ENCODE peak calls at places on chromosomes 16 and 17, in seven cellular contexts. E is kidney tubule cell; J is breast epithelium; T is stimulated activated CD4-positive, alpha-beta T cell treated with anti-CD3 and anti-CD28 coated beads, TNF-alpha, amount 100 ng/mL, for 24 hours; D is LHCN-M2; S is activated B cell treated with CpG ODN at 0.5 μM for 24 hours; G is T-helper 17 cell. N is an unnamed sample.

GRCh38 chr16:14629612-14629918 is 495 bp downstream of the PARN start:
- DNase-seq in E (no peak), J (no peak), T (no peak), D (peak), S (no peak), G (no peak), N (peak)

GRCh38 chr17:41073676-41074075 is 8.0 kb upstream of the KRTAP2-4 start:
- DNase-seq in E (peak), J (no peak), T (no peak), D (no peak), S (no peak), G (no peak), N (no peak)

GRCh38 chr17:78356163-78356713 is 3.6 kb downstream of the SOCS3 start:
- DNase-seq in E (peak), J (no peak), T (peak), D (no peak), S (peak), G (peak), N (peak)

GRCh38 chr16:65106792-65107191 is 15.1 kb downstream of the CDH11 start:
- DNase-seq in E (no peak), J (no peak), T (no peak), D (no peak), S (no peak), G (no peak), N (no peak)

GRCh38 chr16:76207270-76207669 is 69.9 kb upstream of the CNTNAP4 start:
- DNase-seq in E (no peak), J (no peak), T (no peak), D (peak), S (no peak), G (no peak), N (no peak)

GRCh38 chr17:44788139-44788538 is 29.4 kb downstream of the ADAM11 start:
- DNase-seq in E (peak), J (no peak), T (no peak), D (peak), S (no peak), G (no peak), N (peak)

GRCh38 chr16:47848481-47849109 is 307.2 kb downstream of the ABCC12 start:
- DNase-seq in E (peak), J (no peak), T (no peak), D (no peak), S (no peak), G (no peak), N (no peak)

GRCh38 chr16:2713523-2713922 is 6.5 kb downstream of the PRSS27 start:
- DNase-seq in E (no peak), J (no peak), T (no peak), D (no peak), S (no peak), G (no peak), N (no peak)

GRCh38 chr17:81831957-81832607 is 1.0 kb downstream of the MCRIP1 start:
- DNase-seq in E (peak), J (no peak), T (peak), D (peak), S (peak), G (peak), N (no peak)

GRCh38 chr17:34472363-34472762 is 107.0 kb upstream of the TMEM132E start:
- DNase-seq in E (no peak), J (no peak), T (no peak), D (no peak), S (no peak), G (no peak), N (no peak)

GRCh38 chr16:4298761-4299522 is 16.9 kb upstream of the GLIS2 start:
- DNase-seq in E (peak), J (peak), T (no peak), D (peak), S (no peak), G (no peak), N (peak)

GRCh38 chr17:17096438-17097178 is 54.4 kb downstream of the MPRIP start:
- DNase-seq in E (peak), J (no peak), T (no peak), D (peak), S (no peak), G (no peak), N (peak)

GRCh38 chr16:72198021-72198420 is 26.1 kb upstream of the PMFBP1 start:
- DNase-seq in E (no peak), J (no peak), T (no peak), D (peak), S (no peak), G (no peak), N (no peak)

GRCh38 chr17:77118251-77118928 is 22.4 kb upstream of the SEC14L1 start:
- DNase-seq in E (no peak), J (no peak), T (no peak), D (no peak), S (no peak), G (no peak), N (no peak)